ENCODE peak calls at places on chromosomes 4 and X, in nine cellular contexts. One of them, this sample, is unnamed.

GRCh38 chrX:66634272-66634671 is 4.6 kb downstream of the EDA2R start:
- DNase-seq in activated naive CD8-positive, alpha-beta T cell treated with anti-CD3 and anti-CD28 coated beads, Interleukin-2, amount 50 U/mL, for 24 hours: no peak
- DNase-seq in WTC11: no peak
- DNase-seq in mesendoderm: no peak
- DNase-seq in lung: no peak
- DNase-seq in amygdala: no peak
- DNase-seq in Right ventricle myocardium inferior: no peak
- DNase-seq in tibial artery: no peak
- DNase-seq in stomach: no peak
- DNase-seq in this sample: no peak

GRCh38 chr4:148795156-148795864 is 353.1 kb upstream of the NR3C2 start:
- DNase-seq in stomach: peak
- DNase-seq in mesendoderm: peak
- DNase-seq in lung: peak
- DNase-seq in WTC11: peak
- DNase-seq in Right ventricle myocardium inferior: no peak
- DNase-seq in amygdala: no peak
- DNase-seq in tibial artery: no peak
- DNase-seq in activated naive CD8-positive, alpha-beta T cell treated with anti-CD3 and anti-CD28 coated beads, Interleukin-2, amount 50 U/mL, for 24 hours: no peak
- DNase-seq in this sample: no peak

GRCh38 chrX:145464650-145465049 is 217.3 kb downstream of the SPANXN1 start:
- DNase-seq in activated naive CD8-positive, alpha-beta T cell treated with anti-CD3 and anti-CD28 coated beads, Interleukin-2, amount 50 U/mL, for 24 hours: no peak
- DNase-seq in mesendoderm: no peak
- DNase-seq in stomach: no peak
- DNase-seq in lung: no peak
- DNase-seq in amygdala: no peak
- DNase-seq in WTC11: no peak
- DNase-seq in tibial artery: no peak
- DNase-seq in Right ventricle myocardium inferior: no peak
- DNase-seq in this sample: no peak

GRCh38 chr4:20984011-20984836 is 284.0 kb downstream of the PACRGL start:
- DNase-seq in activated naive CD8-positive, alpha-beta T cell treated with anti-CD3 and anti-CD28 coated beads, Interleukin-2, amount 50 U/mL, for 24 hours: no peak
- DNase-seq in amygdala: no peak
- DNase-seq in mesendoderm: peak
- DNase-seq in Right ventricle myocardium inferior: peak
- DNase-seq in stomach: no peak
- DNase-seq in WTC11: peak
- DNase-seq in tibial artery: no peak
- DNase-seq in lung: no peak
- DNase-seq in this sample: no peak

GRCh38 chr4:186643501-186644315 is 79.9 kb downstream of the FAT1 start:
- DNase-seq in activated naive CD8-positive, alpha-beta T cell treated with anti-CD3 and anti-CD28 coated beads, Interleukin-2, amount 50 U/mL, for 24 hours: no peak
- DNase-seq in WTC11: no peak
- DNase-seq in stomach: no peak
- DNase-seq in mesendoderm: no peak
- DNase-seq in amygdala: no peak
- DNase-seq in Right ventricle myocardium inferior: no peak
- DNase-seq in lung: no peak
- DNase-seq in tibial artery: no peak
- DNase-seq in this sample: no peak

GRCh38 chr4:128163177-128164117 is 102.3 kb downstream of the LARP1B start:
- DNase-seq in amygdala: no peak
- DNase-seq in tibial artery: no peak
- DNase-seq in Right ventricle myocardium inferior: no peak
- DNase-seq in mesendoderm: peak
- DNase-seq in stomach: no peak
- DNase-seq in activated naive CD8-positive, alpha-beta T cell treated with anti-CD3 and anti-CD28 coated beads, Interleukin-2, amount 50 U/mL, for 24 hours: no peak
- DNase-seq in lung: no peak
- DNase-seq in WTC11: no peak
- DNase-seq in this sample: no peak

GRCh38 chrX:71081348-71082148 is 13.4 kb upstream of the SNX12 start:
- DNase-seq in Right ventricle myocardium inferior: no peak
- DNase-seq in mesendoderm: no peak
- DNase-seq in tibial artery: no peak
- DNase-seq in activated naive CD8-positive, alpha-beta T cell treated with anti-CD3 and anti-CD28 coated beads, Interleukin-2, amount 50 U/mL, for 24 hours: no peak
- DNase-seq in WTC11: no peak
- DNase-seq in amygdala: no peak
- DNase-seq in stomach: no peak
- DNase-seq in lung: no peak
- DNase-seq in this sample: no peak

GRCh38 chrX:10103023-10103422 is 53.8 kb upstream of the CLCN4 start:
- DNase-seq in activated naive CD8-positive, alpha-beta T cell treated with anti-CD3 and anti-CD28 coated beads, Interleukin-2, amount 50 U/mL, for 24 hours: no peak
- DNase-seq in mesendoderm: no peak
- DNase-seq in lung: no peak
- DNase-seq in Right ventricle myocardium inferior: no peak
- DNase-seq in tibial artery: no peak
- DNase-seq in amygdala: no peak
- DNase-seq in stomach: no peak
- DNase-seq in WTC11: no peak
- DNase-seq in this sample: no peak

GRCh38 chr4:8737601-8738279 is 133.9 kb downstream of the HMX1 start:
- DNase-seq in stomach: no peak
- DNase-seq in mesendoderm: no peak
- DNase-seq in tibial artery: no peak
- DNase-seq in lung: no peak
- DNase-seq in amygdala: no peak
- DNase-seq in Right ventricle myocardium inferior: no peak
- DNase-seq in activated naive CD8-positive, alpha-beta T cell treated with anti-CD3 and anti-CD28 coated beads, Interleukin-2, amount 50 U/mL, for 24 hours: no peak
- DNase-seq in WTC11: no peak
- DNase-seq in this sample: peak

GRCh38 chr4:87849612-87850011 is 16.8 kb downstream of the MEPE start:
- DNase-seq in amygdala: no peak
- DNase-seq in Right ventricle myocardium inferior: no peak
- DNase-seq in WTC11: no peak
- DNase-seq in stomach: no peak
- DNase-seq in activated naive CD8-positive, alpha-beta T cell treated with anti-CD3 and anti-CD28 coated beads, Interleukin-2, amount 50 U/mL, for 24 hours: no peak
- DNase-seq in tibial artery: no peak
- DNase-seq in lung: no peak
- DNase-seq in mesendoderm: peak
- DNase-seq in this sample: no peak

This sample was measured in left lobe of liver.